ENCODE peak calls at places on chromosomes 7 and 10, in nine cellular contexts. B is myocyte; Y is NCI-H2081 treated with DMSO at 0.1 percent for 48 hours; P is GM13977; X is NCI-H1092; N is activated naive CD4-positive, alpha-beta T cell; O is dermis microvascular lymphatic vessel endothelial cell; V is Peyer's patch; H is cardiac fibroblast. A is an unnamed sample.

GRCh38 chr10:775245-776075 is 86.0 kb upstream of the DIP2C start:
- DNase-seq in V (no peak), P (peak; percentile 17), B (peak; percentile 62), Y (no peak), X (no peak), N (no peak), O (no peak), H (peak; percentile 40), A (peak; percentile 84)

GRCh38 chr10:792792-793100 is 103.3 kb upstream of the DIP2C start:
- DNase-seq in H (peak; percentile 28), P (no peak), B (peak; percentile 78), O (no peak), Y (no peak), V (no peak), N (no peak), X (no peak), A (no peak)

GRCh38 chr10:112484399-112484798 is 37.4 kb downstream of the VTI1A start:
- DNase-seq in X (no peak), O (no peak), H (no peak), P (no peak), Y (no peak), N (no peak), B (no peak), V (no peak), A (no peak)

GRCh38 chr7:94580601-94581000 is 71.0 kb downstream of the CASD1 start:
- DNase-seq in B (peak; percentile 61), P (no peak), V (no peak), H (peak; percentile 64), O (no peak), Y (no peak), X (no peak), N (no peak), A (peak; percentile 68)

GRCh38 chr10:22704348-22705341 is 9.7 kb downstream of the PIP4K2A start:
- DNase-seq in O (no peak), P (no peak), X (no peak), Y (no peak), H (no peak), N (no peak), V (no peak), B (no peak), A (no peak)

GRCh38 chr10:129942019-129942277 is 22.1 kb downstream of the EBF3 start:
- DNase-seq in B (no peak), V (no peak), P (no peak), H (no peak), Y (no peak), O (no peak), N (no peak), X (no peak), A (no peak)

GRCh38 chr7:41544241-41544640 is 158.6 kb downstream of the INHBA start:
- DNase-seq in O (no peak), B (no peak), H (peak; percentile 44), N (no peak), X (no peak), Y (no peak), P (no peak), V (no peak), A (no peak)

GRCh38 chr10:110395350-110396283 is 90.9 kb upstream of the SMNDC1 start:
- DNase-seq in O (peak; percentile 99), Y (no peak), P (peak; percentile 73), B (peak; percentile 73), N (no peak), X (no peak), V (no peak), H (peak; percentile 99), A (peak; percentile 100)

GRCh38 chr10:21757601-21757901 is 223.5 kb downstream of the MLLT10 start:
- DNase-seq in P (no peak), H (no peak), O (no peak), B (no peak), N (no peak), V (no peak), Y (no peak), X (no peak), A (no peak)

A was measured in A172.